ENCODE peak calls at places on chromosome 7, in five cellular contexts. A is WERI-Rb-1, J is A673, Y is fibroblast of lung, L is keratinocyte. S is an unnamed sample. For H3K9me3, the result is how much of the 10 kb centered on the place peaks cover.

GRCh38 chr7:8353991-8354390 is 79.4 kb upstream of the NXPH1 start:
- DNase-seq in L (no peak), Y (no peak), J (no peak), A (no peak), S (no peak)

GRCh38 chr7:129188372-129188891 is at the start of gene SMO:
- DNase-seq in L (no peak), J (peak), A (peak), Y (peak), S (peak)

GRCh38 chr7:5238500-5238899 is 44.2 kb upstream of the SLC29A4 start:
- DNase-seq in L (no peak), Y (no peak), J (no peak), A (no peak), S (no peak)

GRCh38 chr7:128394904-128395496 is 14.8 kb downstream of the IMPDH1 start:
- DNase-seq in Y (no peak), J (no peak), A (no peak), L (no peak), S (no peak)

GRCh38 chr7:139124084-139124914 is 14.8 kb upstream of the ZC3HAV1 start:
- DNase-seq in L (no peak), Y (no peak), J (peak), A (no peak), S (no peak)

GRCh38 chr7:10724449-10724848 is 249.2 kb upstream of the PHF14 start:
- DNase-seq in Y (no peak), J (no peak), A (no peak), L (no peak), S (no peak)

GRCh38 chr7:30659312-30659711 is 22.9 kb downstream of the CRHR2 start:
- DNase-seq in A (no peak), J (peak), L (no peak), Y (peak), S (no peak)

GRCh38 chr7:106064836-106065559 is 47.1 kb downstream of the SYPL1 start:
- DNase-seq in L (peak), J (peak), A (no peak), Y (peak), S (peak)

GRCh38 chr7:13904689-13905088 is 84.8 kb downstream of the ETV1 start:
- DNase-seq in L (no peak), A (no peak), J (peak), Y (peak), S (no peak)

GRCh38 chr7:927031-927671 is 27.3 kb downstream of the ADAP1 start:
- DNase-seq in A (no peak), L (no peak), Y (no peak), J (no peak), S (no peak)

GRCh38 chr7:106039486-106040060 is 72.5 kb downstream of the SYPL1 start:
- DNase-seq in A (peak), J (peak), Y (peak), L (no peak), S (peak)

GRCh38 chr7:25840209-25840792 is 311.7 kb upstream of the NFE2L3 start:
- DNase-seq in L (no peak), A (no peak), J (no peak), Y (no peak), S (no peak)

GRCh38 chr7:41058986-41059741 is 643.7 kb downstream of the INHBA start:
- DNase-seq in J (no peak), L (no peak), Y (peak), A (no peak), S (peak)

GRCh38 chr7:156843157-156843556 is 49.8 kb downstream of the LMBR1 start:
- DNase-seq in J (no peak), Y (no peak), A (no peak), L (no peak), S (no peak)

GRCh38 chr7:75689246-75690099 is 49.3 kb downstream of the HIP1 start:
- DNase-seq in Y (no peak), L (no peak), A (no peak), J (no peak), S (peak)

GRCh38 chr7:50954245-50954644 is 171.5 kb upstream of the GRB10 start:
- DNase-seq in L (no peak), A (no peak), J (no peak), Y (no peak), S (no peak)

GRCh38 chr7:35185908-35186731 is 67.8 kb downstream of the TBX20 start:
- DNase-seq in L (no peak), J (peak), Y (peak), A (peak), S (peak)

GRCh38 chr7:187237-187927 is 5.0 kb upstream of the FAM20C start:
- DNase-seq in J (no peak), L (no peak), Y (no peak), A (peak), S (no peak)

GRCh38 chr7:105213619-105214018 is 175.1 kb downstream of the SRPK2 start:
- DNase-seq in A (no peak), Y (no peak), J (no peak), L (no peak), S (no peak)

GRCh38 chr7:137276194-137276593 is 67.3 kb downstream of the PTN start:
- DNase-seq in A (no peak), Y (no peak), L (no peak), J (no peak), S (no peak)

GRCh38 chr7:101222275-101222830 is 4.4 kb downstream of the ZNHIT1 start:
- DNase-seq in Y (no peak), L (no peak), A (no peak), J (no peak), S (no peak)

GRCh38 chr7:95545007-95545615 is 51.2 kb downstream of the PDK4 start:
- DNase-seq in Y (peak), J (peak), A (no peak), L (no peak), S (peak)

GRCh38 chr7:2213551-2214215 is 19.1 kb downstream of the MAD1L1 start:
- DNase-seq in J (no peak), A (no peak), L (no peak), Y (no peak), S (no peak)

GRCh38 chr7:74579800-74580685 is 77.5 kb upstream of the GTF2I start:
- DNase-seq in J (no peak), A (no peak), Y (peak), L (no peak), S (peak)

GRCh38 chr7:148623586-148624282 is 33.2 kb downstream of the C7orf33 start:
- DNase-seq in Y (peak), A (no peak), L (no peak), J (no peak), S (no peak)
- H3K4me3 ChIP-seq in Y (no peak), A (peak), L (no peak), J (no peak), S (no peak)

DNA sequence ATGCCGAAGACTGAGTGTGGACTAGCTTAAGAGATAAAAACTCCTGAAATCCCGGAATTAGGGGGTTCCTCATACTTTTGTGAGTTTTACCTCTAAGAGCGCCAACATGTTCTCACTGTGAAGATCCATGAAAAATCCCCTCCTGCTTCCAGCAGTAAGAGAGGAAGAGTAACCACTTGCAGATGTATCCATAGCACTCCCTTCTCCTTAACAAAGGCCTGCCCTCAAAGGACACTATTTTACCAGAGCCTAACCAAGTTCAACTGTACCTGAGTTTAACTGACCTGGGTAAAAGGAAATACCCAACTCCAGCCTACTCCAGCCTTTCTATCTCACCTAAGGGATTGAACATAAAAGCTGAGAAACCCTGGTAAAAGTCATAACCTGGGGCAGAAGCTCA is 280.9 kb downstream of the POLR1F start:
- DNase-seq in L (no peak), J (no peak), Y (no peak), A (no peak), S (no peak)
- H3K9me3 ChIP-seq in L (under half), J (under half), Y (under half), A (under half), S (under half)

GRCh38 chr7:98251251-98251843 is 685 bp downstream of the TECPR1 start:
- DNase-seq in J (no peak), L (no peak), Y (peak), A (peak), S (no peak)
- TF ChIP-seq CTCF in J (no peak), L (no peak), Y (no peak), A (no peak), S (no peak)

GRCh38 chr7:151852486-151853396 is 24.2 kb downstream of the PRKAG2 start:
- DNase-seq in J (no peak), L (no peak), A (no peak), Y (no peak), S (no peak)
- H3K4me3 ChIP-seq in J (no peak), L (no peak), A (no peak), Y (no peak), S (no peak)

GRCh38 chr7:154776350-154776749 is 226.6 kb downstream of the PAXIP1 start:
- DNase-seq in L (no peak), J (no peak), A (no peak), Y (no peak), S (no peak)
- H3K9me3 ChIP-seq in L (under half), J (under half), A (under half), Y (under half), S (under half)

DNA sequence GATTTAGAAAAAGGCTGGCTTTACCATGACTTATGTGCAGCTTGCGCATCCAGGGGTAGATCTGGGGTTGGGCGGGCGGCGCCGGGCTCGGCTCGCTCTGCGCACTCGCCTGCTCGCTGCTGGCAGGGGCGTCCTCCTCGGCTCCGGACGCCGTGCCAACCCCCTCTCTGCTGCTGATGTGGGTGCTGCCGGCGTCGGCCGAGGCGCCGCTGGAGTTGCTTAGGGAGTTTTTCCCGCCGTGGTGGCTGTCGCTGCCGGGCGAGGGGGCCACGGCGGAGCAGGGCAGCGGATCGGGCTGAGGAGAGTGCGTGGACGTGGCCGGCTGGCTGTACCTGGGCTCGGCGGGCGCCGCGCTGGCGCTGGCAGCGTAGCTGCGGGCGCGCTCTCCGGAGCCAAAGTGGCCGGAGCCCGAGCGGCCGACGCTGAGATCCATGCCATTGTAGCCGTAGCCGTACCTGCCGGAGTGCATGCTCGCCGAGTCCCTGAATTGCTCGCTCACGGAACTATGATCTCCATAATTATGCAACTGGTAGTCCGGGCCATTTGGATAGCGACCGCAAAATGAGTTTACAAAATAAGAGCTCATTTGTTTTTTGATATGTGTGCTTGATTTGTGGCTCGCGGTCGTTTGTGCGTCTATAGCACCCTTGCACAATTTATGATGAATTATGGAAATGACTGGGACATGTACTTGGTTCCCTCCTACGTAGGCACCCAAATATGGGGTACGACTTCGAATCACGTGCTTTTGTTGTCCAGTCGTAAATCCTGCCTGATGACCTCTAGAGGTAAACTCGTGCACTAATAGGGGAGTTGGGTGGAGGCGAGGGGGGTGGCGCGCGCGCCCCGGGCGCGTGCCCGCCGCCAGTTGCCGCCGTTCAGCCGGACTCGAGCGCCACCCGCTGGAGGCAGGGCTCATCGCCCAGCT is at the start of gene HOXA5:
- DNase-seq in Y (peak), L (peak), A (peak), J (peak), S (no peak)
- TF ChIP-seq CTCF in Y (peak), L (no peak), A (peak), J (peak), S (peak)

GRCh38 chr7:143236408-143236990 is 14.7 kb downstream of the TAS2R40 start:
- DNase-seq in Y (no peak), J (no peak), A (no peak), L (no peak), S (no peak)
- H3K4me3 ChIP-seq in Y (no peak), J (no peak), A (no peak), L (no peak), S (no peak)

GRCh38 chr7:158420591-158421340 is 166.9 kb downstream of the PTPRN2 start:
- DNase-seq in A (no peak), L (no peak), J (no peak), Y (no peak), S (no peak)
- H3K9me3 ChIP-seq in A (under half), L (under half), J (under half), Y (under half), S (under half)

GRCh38 chr7:103423467-103424179 is 22.4 kb downstream of the SLC26A5 start:
- DNase-seq in L (no peak), A (peak), J (no peak), Y (no peak), S (no peak)

GRCh38 chr7:103425177-103425576 is 20.8 kb downstream of the SLC26A5 start:
- DNase-seq in Y (no peak), L (no peak), A (no peak), J (no peak), S (no peak)
- TF ChIP-seq CTCF in Y (no peak), L (no peak), A (no peak), J (no peak), S (no peak)

GRCh38 chr7:20403356-20403755 is 72.7 kb downstream of the ITGB8 start:
- DNase-seq in A (peak), J (no peak), L (no peak), Y (no peak), S (no peak)

GRCh38 chr7:20402297-20403230 is 71.9 kb downstream of the ITGB8 start:
- DNase-seq in J (no peak), A (no peak), L (no peak), Y (peak), S (no peak)

GRCh38 chr7:20407585-20408466 is 77.1 kb downstream of the ITGB8 start:
- DNase-seq in A (peak), J (peak), L (no peak), Y (peak), S (no peak)

GRCh38 chr7:20408467-20408826 is 77.7 kb downstream of the ITGB8 start:
- DNase-seq in J (peak), A (no peak), Y (peak), L (no peak), S (no peak)

GRCh38 chr7:20404371-20404770 is 73.7 kb downstream of the ITGB8 start:
- DNase-seq in J (no peak), A (peak), Y (no peak), L (no peak), S (no peak)
- H3K4me3 ChIP-seq in J (no peak), A (no peak), Y (no peak), L (no peak), S (no peak)

S was measured in hepatocyte.